ENCODE peak calls at places on chromosome 10, in six cellular contexts. H is tibial nerve, D is sigmoid colon, T is transverse colon, U is GM12878, F is K562. S is an unnamed sample. For H3K36me3, the result is how much of the 10 kb centered on the place peaks cover.

GRCh38 chr10:114245128-114245791 is 6.2 kb downstream of the VWA2 start:
- DNase-seq in H (no peak), D (no peak), T (no peak), U (no peak), F (no peak), S (no peak)

GRCh38 chr10:91022924-91023707 is 102.2 kb upstream of the ANKRD1 start:
- DNase-seq in H (no peak), D (peak), T (no peak), U (no peak), F (no peak), S (no peak)

GRCh38 chr10:93402192-93402591 is 79.9 kb downstream of the MYOF start:
- DNase-seq in H (no peak), D (no peak), T (no peak), U (no peak), F (no peak), S (no peak)

GRCh38 chr10:18043148-18043547 is 91.4 kb downstream of the SLC39A12 start:
- DNase-seq in H (no peak), D (no peak), T (no peak), U (no peak), F (no peak), S (no peak)

GRCh38 chr10:131021967-131022366 is 289.6 kb downstream of the TCERG1L start:
- DNase-seq in H (no peak), D (peak), T (no peak), U (no peak), F (no peak), S (no peak)

GRCh38 chr10:101888251-101888949 is 44.8 kb upstream of the KCNIP2 start:
- DNase-seq in H (no peak), D (no peak), T (no peak), U (peak), F (no peak), S (no peak)

GRCh38 chr10:48462482-48463020 is 142.3 kb downstream of the ARHGAP22 start:
- DNase-seq in H (no peak), D (no peak), T (no peak), U (no peak), F (no peak), S (no peak)

GRCh38 chr10:12811725-12812310 is 189.7 kb downstream of the CCDC3 start:
- DNase-seq in H (no peak), D (no peak), T (no peak), U (no peak), F (no peak), S (no peak)

GRCh38 chr10:12656518-12657142 is 307.3 kb downstream of the CAMK1D start:
- DNase-seq in H (no peak), D (no peak), T (no peak), U (no peak), F (peak), S (no peak)

GRCh38 chr10:44857363-44858016 is 53.6 kb upstream of the TMEM72 start:
- DNase-seq in H (peak), D (peak), T (peak), U (no peak), F (peak), S (peak)

GRCh38 chr10:128178319-128178937 is 52.2 kb upstream of the MKI67 start:
- DNase-seq in H (no peak), D (no peak), T (peak), U (no peak), F (peak), S (no peak)

GRCh38 chr10:15197276-15197675 is 28.8 kb upstream of the NMT2 start:
- DNase-seq in H (no peak), D (no peak), T (no peak), U (no peak), F (no peak), S (no peak)

GRCh38 chr10:71074176-71074755 is 138.1 kb upstream of the UNC5B start:
- DNase-seq in H (no peak), D (peak), T (no peak), U (no peak), F (peak), S (no peak)

GRCh38 chr10:62373639-62373994 is 552 bp upstream of the ZNF365 start:
- DNase-seq in H (no peak), D (no peak), T (no peak), U (no peak), F (no peak), S (no peak)

GRCh38 chr10:32851301-32851700 is 106.7 kb downstream of the ITGB1 start:
- DNase-seq in H (no peak), D (no peak), T (no peak), U (no peak), F (no peak), S (no peak)

GRCh38 chr10:31051703-31052102 is 20.0 kb upstream of the ZNF438 start:
- DNase-seq in H (no peak), D (no peak), T (no peak), U (no peak), F (no peak), S (no peak)

GRCh38 chr10:103861501-103861900 is 6.1 kb upstream of the SH3PXD2A start:
- DNase-seq in H (no peak), D (no peak), T (no peak), U (no peak), F (no peak), S (no peak)

GRCh38 chr10:77692782-77693181 is 55.2 kb upstream of the KCNMA1 start:
- DNase-seq in H (no peak), D (no peak), T (no peak), U (no peak), F (no peak), S (no peak)

GRCh38 chr10:28991326-28991725 is 297.5 kb upstream of the LYZL1 start:
- DNase-seq in H (no peak), D (no peak), T (no peak), U (no peak), F (no peak), S (no peak)

GRCh38 chr10:22335204-22335956 is 9.9 kb upstream of the SPAG6 start:
- DNase-seq in H (no peak), D (peak), T (peak), U (no peak), F (no peak), S (peak)

GRCh38 chr10:113273151-113273876 is 279.5 kb upstream of the HABP2 start:
- DNase-seq in H (peak), D (no peak), T (peak), U (no peak), F (no peak), S (no peak)

GRCh38 chr10:14712991-14713422 is 61.7 kb downstream of the FAM107B start:
- DNase-seq in H (no peak), D (no peak), T (no peak), U (no peak), F (no peak), S (no peak)

GRCh38 chr10:24383681-24384106 is 174.8 kb downstream of the KIAA1217 start:
- DNase-seq in H (peak), D (peak), T (peak), U (peak), F (peak), S (peak)

GRCh38 chr10:53690556-53691240 is 918.1 kb upstream of the MBL2 start:
- DNase-seq in H (no peak), D (no peak), T (no peak), U (no peak), F (no peak), S (no peak)

GRCh38 chr10:17209302-17209701 is 7.8 kb upstream of the TRDMT1 start:
- DNase-seq in H (no peak), D (no peak), T (no peak), U (no peak), F (no peak), S (no peak)

GRCh38 chr10:48547981-48548380 is 56.9 kb downstream of the ARHGAP22 start:
- DNase-seq in H (no peak), D (no peak), T (no peak), U (no peak), F (no peak), S (no peak)

GRCh38 chr10:31836569-31837406 is 91.8 kb downstream of the ARHGAP12 start:
- DNase-seq in H (no peak), D (no peak), T (no peak), U (no peak), F (peak), S (no peak)

GRCh38 chr10:48389272-48389671 is 82.8 kb downstream of the MAPK8 start:
- DNase-seq in H (no peak), D (no peak), T (no peak), U (no peak), F (no peak), S (no peak)

GRCh38 chr10:69864321-69864720 is 62.6 kb downstream of the COL13A1 start:
- DNase-seq in H (no peak), D (no peak), T (no peak), U (no peak), F (no peak), S (no peak)

GRCh38 chr10:22737587-22737986 is 23.2 kb upstream of the PIP4K2A start:
- DNase-seq in H (no peak), D (peak), T (no peak), U (no peak), F (peak), S (no peak)

DNA sequence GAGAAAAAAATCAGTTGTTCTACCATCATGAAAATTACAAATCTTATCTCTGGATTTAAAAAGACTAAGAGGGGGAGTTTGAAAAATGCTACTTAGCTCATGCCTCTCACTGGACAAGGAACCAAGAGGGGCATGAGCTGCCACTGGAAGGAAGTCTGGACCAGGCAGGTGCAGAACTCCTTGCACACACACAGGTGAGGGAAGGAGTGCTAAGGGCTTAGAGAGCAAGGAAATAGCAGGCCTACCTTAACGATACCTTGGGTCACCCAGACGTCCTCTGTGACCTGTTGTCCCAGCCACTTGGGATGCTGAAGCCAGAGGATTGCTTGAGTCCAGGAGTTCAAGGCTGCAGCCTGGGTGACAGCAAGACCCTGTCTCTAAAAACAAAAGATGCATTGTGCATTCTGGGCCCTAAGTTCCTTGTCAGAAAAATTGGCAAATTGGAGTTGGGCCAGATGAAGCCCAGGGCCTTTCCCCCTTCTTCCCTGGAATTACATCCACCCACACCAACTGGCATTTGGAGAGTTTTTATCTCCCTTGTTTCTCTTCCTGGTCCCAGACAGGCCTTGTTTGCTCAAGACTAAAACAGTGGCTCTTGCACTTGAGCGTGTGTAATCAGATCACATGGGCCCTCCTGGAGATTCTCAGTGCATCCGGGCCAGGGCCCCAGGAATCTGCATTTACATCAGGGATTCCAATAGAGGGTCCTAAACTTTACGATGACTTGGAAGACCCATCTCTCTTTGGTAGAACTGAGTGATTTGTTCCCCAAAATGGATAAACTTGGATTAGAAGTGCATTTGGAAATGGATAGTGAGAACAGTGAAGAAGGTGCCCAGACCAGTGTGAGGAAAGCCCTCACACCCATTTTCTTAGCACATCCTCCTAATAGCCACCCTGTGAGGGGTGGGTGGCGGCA is 3.0 kb downstream of the DDIT4 start:
- DNase-seq in H (no peak), D (no peak), T (peak), U (no peak), F (no peak), S (no peak)
- TF ChIP-seq EP300 in H (no peak), D (no peak), T (no peak), U (no peak), F (peak), S (no peak)

GRCh38 chr10:10326119-10326518 is 691.6 kb upstream of the CELF2 start:
- DNase-seq in H (no peak), D (no peak), T (no peak), U (no peak), F (no peak), S (no peak)
- TF ChIP-seq POLR2A in H (no peak), D (no peak), T (no peak), U (no peak), F (no peak), S (no peak)

GRCh38 chr10:68787813-68788212 is 39.5 kb upstream of the STOX1 start:
- DNase-seq in H (no peak), D (no peak), T (no peak), U (no peak), F (no peak), S (no peak)

GRCh38 chr10:68784476-68784875 is 42.9 kb upstream of the STOX1 start:
- DNase-seq in H (no peak), D (no peak), T (no peak), U (no peak), F (no peak), S (no peak)

GRCh38 chr10:68781613-68782574 is 45.4 kb upstream of the STOX1 start:
- DNase-seq in H (no peak), D (no peak), T (no peak), U (no peak), F (no peak), S (no peak)
- H3K36me3 ChIP-seq in H (under half), D (half or more), T (under half), U (under half), F (half or more), S (under half)

GRCh38 chr10:75294031-75294437 is 58.3 kb upstream of the COMTD1 start:
- DNase-seq in H (no peak), D (peak), T (no peak), U (no peak), F (no peak), S (no peak)

GRCh38 chr10:75293456-75293840 is 57.7 kb upstream of the COMTD1 start:
- DNase-seq in H (no peak), D (no peak), T (no peak), U (no peak), F (no peak), S (peak)

GRCh38 chr10:75294518-75294865 is 58.7 kb upstream of the COMTD1 start:
- DNase-seq in H (no peak), D (peak), T (no peak), U (no peak), F (no peak), S (no peak)

GRCh38 chr10:75292794-75293455 is 57.2 kb upstream of the COMTD1 start:
- DNase-seq in H (no peak), D (no peak), T (no peak), U (no peak), F (no peak), S (no peak)

DNA sequence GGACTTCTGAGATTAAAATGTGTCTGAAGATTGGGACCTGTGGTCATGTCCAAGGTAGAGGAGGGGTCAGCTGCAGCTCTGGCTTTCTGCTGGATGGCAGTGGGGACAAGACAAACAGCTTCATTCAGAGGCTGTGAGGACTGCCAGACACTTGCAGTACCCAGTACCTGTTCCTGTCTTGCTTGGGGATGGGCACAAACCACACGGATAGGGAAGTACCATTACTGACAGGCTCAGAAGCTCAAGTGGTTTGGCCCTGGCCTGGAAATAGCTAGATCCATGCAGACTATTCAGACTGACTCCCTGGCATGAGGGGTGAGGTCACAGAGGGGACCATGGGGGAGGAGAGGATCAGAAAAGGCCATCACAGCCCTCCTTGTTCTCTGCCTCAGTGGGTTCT is 56.0 kb upstream of the COMTD1 start:
- DNase-seq in H (no peak), D (no peak), T (no peak), U (no peak), F (no peak), S (no peak)
- TF ChIP-seq EP300 in H (no peak), D (no peak), T (no peak), U (no peak), F (no peak), S (no peak)

DNA sequence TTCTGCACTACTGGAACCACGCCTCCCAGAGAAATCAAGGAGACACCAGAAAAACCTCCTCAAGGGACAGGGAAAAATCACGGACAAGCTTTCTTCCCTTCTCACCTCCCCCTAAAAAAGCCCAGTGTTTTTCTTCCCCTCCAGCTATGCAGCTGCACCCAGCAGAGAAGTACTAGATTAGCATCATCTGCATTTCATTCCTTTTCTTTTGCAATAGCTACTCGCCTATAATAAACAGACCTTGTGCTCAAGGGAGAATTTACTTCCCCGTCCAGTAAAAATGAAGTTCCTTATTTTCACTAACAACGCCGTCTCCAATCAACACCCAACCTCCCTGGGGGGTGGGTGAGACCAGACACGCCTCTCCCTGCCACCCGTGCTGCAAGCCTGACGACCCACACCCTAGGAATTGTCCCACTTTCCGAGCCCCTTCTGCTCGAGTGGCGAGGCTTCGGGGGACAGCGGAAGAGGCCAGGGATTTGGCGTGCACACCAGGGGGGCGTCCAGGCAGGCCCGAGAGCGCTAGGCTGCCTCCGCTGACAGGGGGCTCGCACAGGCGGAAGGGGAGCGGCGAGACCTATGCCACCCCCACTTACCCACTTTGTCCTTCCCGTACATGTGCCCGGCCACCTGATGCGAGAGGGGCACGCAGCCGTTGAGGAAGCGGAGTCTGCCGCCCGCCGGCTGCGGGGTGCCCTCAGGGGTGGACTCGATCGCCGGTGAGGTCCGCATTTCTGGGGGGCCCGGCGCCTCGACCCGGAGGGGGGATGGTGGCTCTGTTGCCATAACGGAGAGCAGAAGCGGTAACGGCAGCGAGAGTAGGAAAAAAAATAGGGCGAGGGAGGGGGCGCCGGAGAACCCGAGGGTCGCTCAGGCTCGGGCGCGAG is 625 bp downstream of the IPMK start:
- DNase-seq in H (peak), D (peak), T (peak), U (no peak), F (peak), S (peak)
- TF ChIP-seq POLR2A in H (no peak), D (no peak), T (peak), U (no peak), F (no peak), S (peak)

DNA sequence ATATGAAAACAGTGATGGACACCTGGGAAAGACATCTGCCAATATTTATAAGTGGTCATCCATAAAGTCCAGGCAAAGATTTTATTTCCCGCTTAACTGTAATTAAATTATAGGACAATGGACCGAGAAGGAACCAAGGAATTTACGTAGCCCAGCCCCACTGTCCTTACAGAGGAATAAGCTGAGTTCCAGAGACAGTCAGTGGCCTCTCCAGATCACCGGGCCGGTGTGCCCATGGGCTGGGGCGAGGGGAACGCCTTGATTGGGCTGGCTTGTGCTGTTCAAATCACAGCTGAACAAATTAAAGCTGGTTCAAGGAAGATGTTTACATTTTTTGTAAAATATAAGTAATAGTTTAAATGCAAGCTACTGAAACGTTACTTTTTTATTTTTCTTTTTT is 40.7 kb downstream of the PFKP start:
- DNase-seq in H (no peak), D (no peak), T (no peak), U (no peak), F (no peak), S (no peak)
- H3K36me3 ChIP-seq in H (under half), D (half or more), T (under half), U (half or more), F (half or more), S (under half)

GRCh38 chr10:20355011-20355410 is 538.8 kb downstream of the PLXDC2 start:
- DNase-seq in H (no peak), D (no peak), T (no peak), U (no peak), F (no peak), S (no peak)

GRCh38 chr10:20350509-20350908 is 534.3 kb downstream of the PLXDC2 start:
- DNase-seq in H (no peak), D (no peak), T (no peak), U (no peak), F (no peak), S (no peak)

DNA sequence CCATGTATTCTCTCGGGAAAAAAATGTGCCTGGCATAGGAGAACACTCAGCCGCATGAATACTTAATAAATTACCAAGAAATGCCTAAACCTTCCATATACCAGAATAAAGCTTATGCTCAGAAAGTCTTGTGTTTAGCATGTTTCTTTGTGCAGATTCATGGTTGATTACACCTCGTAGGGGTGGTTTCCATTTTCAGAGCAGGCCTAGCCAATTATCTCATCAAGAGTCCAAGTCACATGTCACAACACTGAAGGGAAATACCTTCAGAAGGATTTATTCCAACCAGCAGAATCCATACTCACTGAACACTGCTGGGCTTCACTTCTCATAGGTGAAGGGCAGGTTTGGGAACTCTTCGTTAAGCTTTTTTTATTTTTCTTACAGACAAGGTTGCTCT is 539.7 kb downstream of the PLXDC2 start:
- DNase-seq in H (no peak), D (no peak), T (no peak), U (no peak), F (no peak), S (no peak)
- TF ChIP-seq EP300 in H (no peak), D (no peak), T (no peak), U (no peak), F (no peak), S (no peak)

S was measured in ovary.